ENCODE peak calls at places on chromosome X, in ten cellular contexts. R, N, D, K, P, B, C, M, W and H are unnamed samples.

GRCh38 chrX:70476934-70477733 is 32.5 kb downstream of the DLG3 start:
- DNase-seq in N (no peak), R (no peak), B (peak; percentile 8), C (no peak), D (no peak), P (peak; percentile 11), W (peak; percentile 66), M (no peak), K (no peak), H (no peak)

GRCh38 chrX:39815621-39816020 is 282.1 kb downstream of the BCOR start:
- DNase-seq in N (no peak), D (no peak), W (no peak), R (no peak), C (no peak), P (no peak), B (peak; percentile 23), K (no peak), M (no peak), H (no peak)

GRCh38 chrX:20980426-20980825 is 393.8 kb upstream of the CNKSR2 start:
- DNase-seq in R (no peak), D (no peak), C (no peak), W (no peak), B (no peak), P (no peak), M (no peak), N (no peak), K (no peak), H (no peak)

GRCh38 chrX:47664737-47665136 is 5.8 kb upstream of the UXT start:
- DNase-seq in K (no peak), W (no peak), R (no peak), C (no peak), B (peak; percentile 27), M (no peak), D (no peak), P (no peak), N (no peak), H (no peak)

GRCh38 chrX:105114554-105115130 is 105.9 kb downstream of the TEX13A start:
- DNase-seq in B (no peak), W (no peak), R (no peak), D (no peak), M (no peak), K (no peak), N (no peak), C (no peak), P (no peak), H (no peak)

GRCh38 chrX:16712825-16713155 is 321 bp upstream of the CTPS2 start:
- DNase-seq in B (no peak), C (no peak), K (no peak), W (no peak), R (no peak), N (no peak), D (no peak), M (no peak), P (no peak), H (no peak)

GRCh38 chrX:139680356-139680755 is 27.6 kb downstream of the MCF2 start:
- DNase-seq in N (no peak), B (no peak), C (no peak), D (no peak), M (no peak), W (no peak), K (no peak), R (no peak), P (no peak), H (no peak)

GRCh38 chrX:136745215-136746173 is 35.2 kb downstream of the ARHGEF6 start:
- DNase-seq in C (no peak), P (no peak), K (no peak), D (no peak), R (no peak), B (no peak), W (no peak), N (no peak), M (no peak), H (no peak)

GRCh38 chrX:4435905-4436304 is 722.5 kb upstream of the PRKX start:
- DNase-seq in N (peak; percentile 28), B (no peak), K (no peak), R (no peak), W (no peak), M (no peak), P (no peak), C (no peak), D (no peak), H (no peak)

GRCh38 chrX:119401569-119401968 is 2.4 kb downstream of the SLC25A43 start:
- DNase-seq in N (no peak), M (no peak), B (no peak), R (no peak), K (no peak), D (no peak), P (no peak), C (no peak), W (no peak), H (no peak)

GRCh38 chrX:49701948-49702347 is 6.2 kb upstream of the PAGE1 start:
- DNase-seq in B (no peak), C (no peak), D (no peak), K (no peak), N (no peak), R (peak; percentile 54), P (no peak), W (no peak), M (no peak), H (no peak)

GRCh38 chrX:132618810-132619209 is 130.0 kb upstream of the MBNL3 start:
- DNase-seq in C (no peak), M (no peak), P (no peak), B (no peak), K (no peak), W (no peak), R (no peak), D (no peak), N (no peak), H (no peak)

GRCh38 chrX:45068555-45068954 is 132.1 kb downstream of the DIPK2B start:
- DNase-seq in P (no peak), B (no peak), C (no peak), R (no peak), W (no peak), K (no peak), N (no peak), D (no peak), M (no peak), H (no peak)

GRCh38 chrX:45070116-45071007 is 130.3 kb downstream of the DIPK2B start:
- DNase-seq in P (peak; percentile 8), N (peak; percentile 29), R (peak; percentile 36), C (peak; percentile 4), K (no peak), W (no peak), D (no peak), M (no peak), B (peak; percentile 16), H (peak; percentile 25)
- TF ChIP-seq CTCF in P (peak; percentile 58), N (peak; percentile 59), R (peak; percentile 93), C (peak; percentile 36), K (peak; percentile 58), W (peak; percentile 50), D (peak; percentile 28), M (peak; percentile 76), B (peak; percentile 57), H (peak; percentile 73)

GRCh38 chrX:28718450-28718849 is 131.2 kb downstream of the IL1RAPL1 start:
- DNase-seq in M (no peak), P (no peak), B (no peak), R (no peak), W (no peak), D (no peak), N (no peak), C (no peak), K (no peak), H (no peak)

GRCh38 chrX:28719620-28720019 is 132.4 kb downstream of the IL1RAPL1 start:
- DNase-seq in D (no peak), R (no peak), W (no peak), K (no peak), P (no peak), B (no peak), C (no peak), N (no peak), M (no peak), H (no peak)

GRCh38 chrX:28717864-28718263 is 130.6 kb downstream of the IL1RAPL1 start:
- DNase-seq in B (no peak), N (no peak), M (no peak), D (no peak), C (no peak), R (no peak), K (no peak), P (no peak), W (no peak), H (no peak)
- TF ChIP-seq CTCF in B (no peak), N (no peak), M (no peak), D (no peak), C (no peak), R (no peak), K (no peak), P (no peak), W (no peak), H (no peak)

GRCh38 chrX:64205735-64206491 is 405 bp upstream of the AMER1 start:
- DNase-seq in M (peak; percentile 94), R (peak; percentile 93), C (peak; percentile 90), P (peak; percentile 96), W (peak; percentile 96), D (peak; percentile 95), B (peak; percentile 92), N (peak; percentile 88), K (peak; percentile 67), H (peak; percentile 79)

GRCh38 chrX:64206556-64207162 is 1.2 kb upstream of the AMER1 start:
- DNase-seq in B (no peak), W (no peak), M (peak; percentile 76), R (no peak), P (no peak), D (peak; percentile 23), N (peak; percentile 51), C (no peak), K (no peak), H (no peak)

GRCh38 chrX:64204252-64204651 is 1.3 kb downstream of the AMER1 start:
- DNase-seq in R (peak; percentile 60), M (peak; percentile 87), D (peak; percentile 14), K (no peak), W (peak; percentile 65), C (peak; percentile 19), P (no peak), B (no peak), N (no peak), H (no peak)

GRCh38 chrX:64205441-64205734 is at the start of gene AMER1:
- DNase-seq in M (no peak), N (no peak), B (no peak), D (no peak), K (no peak), C (no peak), P (peak; percentile 4), R (no peak), W (no peak), H (no peak)

GRCh38 chrX:64204701-64205440 is 637 bp downstream of the AMER1 start:
- DNase-seq in B (peak; percentile 34), C (peak; percentile 38), R (peak; percentile 75), M (peak; percentile 57), N (peak; percentile 34), P (peak; percentile 4), D (peak; percentile 36), W (peak; percentile 65), K (no peak), H (no peak)
- TF ChIP-seq CTCF in B (no peak), C (no peak), R (no peak), M (no peak), N (no peak), P (no peak), D (no peak), W (no peak), K (no peak), H (no peak)

DNA sequence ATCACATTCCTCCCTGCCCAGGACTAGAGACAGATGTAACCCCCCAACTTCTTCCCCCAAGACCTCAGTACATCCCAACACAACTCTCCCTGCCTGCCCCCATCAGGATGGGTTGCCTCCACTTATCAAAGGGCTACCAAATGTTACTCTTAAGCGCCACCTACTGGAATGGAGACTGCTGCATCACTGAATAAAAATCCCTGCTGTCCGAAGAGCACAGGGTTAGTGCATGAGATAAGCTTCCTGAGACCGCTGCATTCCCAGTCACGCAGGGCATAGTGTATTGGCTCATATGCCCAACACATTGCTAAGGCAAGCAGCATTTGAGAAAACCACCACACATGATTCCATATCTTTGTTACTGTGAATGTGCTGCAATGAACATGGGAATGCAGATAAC is 544.5 kb downstream of the PPP4R3C start:
- DNase-seq in D (peak; percentile 21), P (no peak), C (peak; percentile 8), B (no peak), K (no peak), N (peak; percentile 16), M (peak; percentile 11), R (peak; percentile 16), W (no peak), H (no peak)
- TF ChIP-seq CTCF in D (no peak), P (no peak), C (peak; percentile 15), B (no peak), K (no peak), N (peak; percentile 28), M (peak; percentile 39), R (peak; percentile 58), W (no peak), H (peak; percentile 25)